ENCODE peak calls at places on chromosomes 2 and 18, in six cellular contexts. J is activated CD4-positive, alpha-beta T cell treated with anti-CD3 and anti-CD28 coated beads for 48 hours; Z is skeletal muscle cell; D is brain microvascular endothelial cell; K is body of pancreas; G is naive thymus-derived CD8-positive, alpha-beta T cell. S is an unnamed sample.
A peak's percentile ranks its signal among the peaks of the same experiment; 100 is the strongest.

GRCh38 chr18:49411928-49412327 is 48.5 kb downstream of the DYM start:
- DNase-seq in G (no peak), J (no peak), Z (no peak), D (no peak), K (no peak), S (no peak)

GRCh38 chr2:181371782-181372292 is 85.3 kb upstream of the ITGA4 start:
- DNase-seq in G (no peak), K (no peak), J (no peak), D (no peak), Z (peak; percentile 37), S (no peak)

GRCh38 chr2:60818272-60818671 is 62.2 kb downstream of the PAPOLG start:
- DNase-seq in Z (no peak), D (no peak), J (peak; percentile 73), K (no peak), G (no peak), S (no peak)

GRCh38 chr2:196249860-196250259 is 78.5 kb upstream of the STK17B start:
- DNase-seq in K (no peak), G (no peak), D (no peak), J (no peak), Z (no peak), S (no peak)

GRCh38 chr18:43847164-43848091 is 570.1 kb upstream of the SYT4 start:
- DNase-seq in J (no peak), G (no peak), K (no peak), Z (no peak), D (peak; percentile 5), S (no peak)

GRCh38 chr2:8985561-8986326 is 17.7 kb downstream of the MBOAT2 start:
- DNase-seq in K (no peak), D (no peak), J (no peak), Z (peak; percentile 23), G (no peak), S (no peak)

GRCh38 chr2:46487667-46488333 is 8.4 kb downstream of the TMEM247 start:
- DNase-seq in Z (no peak), G (no peak), K (peak; percentile 50), D (peak; percentile 55), J (no peak), S (no peak)

GRCh38 chr18:79604205-79604912 is 75.2 kb upstream of the CTDP1 start:
- DNase-seq in K (no peak), G (no peak), D (no peak), J (no peak), Z (no peak), S (no peak)

GRCh38 chr2:199922856-199923255 is 11.8 kb downstream of the C2orf69 start:
- DNase-seq in G (no peak), D (no peak), Z (no peak), K (no peak), J (no peak), S (no peak)

GRCh38 chr2:126368778-126369177 is 287.2 kb upstream of the GYPC start:
- DNase-seq in D (no peak), K (no peak), J (no peak), Z (no peak), G (no peak), S (no peak)

GRCh38 chr2:27752551-27753237 is 18.8 kb upstream of the MRPL33 start:
- DNase-seq in G (no peak), D (no peak), K (peak; percentile 86), J (no peak), Z (no peak), S (no peak)

GRCh38 chr2:42031783-42032620 is 15.8 kb upstream of the PKDCC start:
- DNase-seq in D (no peak), G (no peak), K (no peak), J (no peak), Z (no peak), S (no peak)

GRCh38 chr18:12841070-12841469 is 43.0 kb downstream of the PTPN2 start:
- DNase-seq in K (no peak), J (no peak), Z (no peak), D (no peak), G (no peak), S (no peak)

GRCh38 chr2:207768168-207768890 is 1.4 kb downstream of the FZD5 start:
- DNase-seq in J (peak; percentile 46), D (no peak), G (peak; percentile 29), Z (no peak), K (peak; percentile 71), S (peak; percentile 34)

S was measured in CD4-positive, alpha-beta memory T cell.